ENCODE peak calls at places on chromosomes 5 and 9, in nine cellular contexts. One of them, this sample, is unnamed. For H3K4me1, the result is how much of the 10 kb centered on the place peaks cover.

GRCh38 chr5:68409259-68409658 is 193.7 kb downstream of the PIK3R1 start:
- DNase-seq in MM.1S: no peak
- DNase-seq in colonic mucosa: no peak
- DNase-seq in neural progenitor cell: no peak
- DNase-seq in left lung: no peak
- DNase-seq in lung: no peak
- DNase-seq in heart left ventricle: no peak
- DNase-seq in hepatocyte: no peak
- DNase-seq in IMR-90: peak
- DNase-seq in this sample: no peak

GRCh38 chr9:14524881-14525515 is 168.2 kb downstream of the ZDHHC21 start:
- DNase-seq in colonic mucosa: no peak
- DNase-seq in left lung: no peak
- DNase-seq in neural progenitor cell: no peak
- DNase-seq in lung: no peak
- DNase-seq in MM.1S: no peak
- DNase-seq in hepatocyte: no peak
- DNase-seq in IMR-90: no peak
- DNase-seq in heart left ventricle: no peak
- DNase-seq in this sample: no peak

GRCh38 chr5:87268970-87269377 is 1.3 kb downstream of the RASA1 start:
- DNase-seq in heart left ventricle: no peak
- DNase-seq in colonic mucosa: no peak
- DNase-seq in hepatocyte: no peak
- DNase-seq in neural progenitor cell: no peak
- DNase-seq in IMR-90: no peak
- DNase-seq in lung: no peak
- DNase-seq in MM.1S: no peak
- DNase-seq in left lung: no peak
- DNase-seq in this sample: no peak

GRCh38 chr9:126415741-126416370 is 89.2 kb downstream of the MVB12B start:
- DNase-seq in MM.1S: no peak
- DNase-seq in colonic mucosa: no peak
- DNase-seq in left lung: peak
- DNase-seq in neural progenitor cell: no peak
- DNase-seq in IMR-90: no peak
- DNase-seq in hepatocyte: no peak
- DNase-seq in lung: no peak
- DNase-seq in heart left ventricle: no peak
- DNase-seq in this sample: no peak

GRCh38 chr9:106918825-106919509 is 56.0 kb downstream of the ZNF462 start:
- DNase-seq in left lung: no peak
- DNase-seq in IMR-90: no peak
- DNase-seq in colonic mucosa: no peak
- DNase-seq in heart left ventricle: no peak
- DNase-seq in neural progenitor cell: no peak
- DNase-seq in hepatocyte: no peak
- DNase-seq in MM.1S: peak
- DNase-seq in lung: no peak
- DNase-seq in this sample: no peak

GRCh38 chr9:35725362-35725761 is 6.6 kb downstream of the TLN1 start:
- DNase-seq in IMR-90: no peak
- DNase-seq in lung: no peak
- DNase-seq in neural progenitor cell: no peak
- DNase-seq in MM.1S: no peak
- DNase-seq in colonic mucosa: no peak
- DNase-seq in left lung: no peak
- DNase-seq in hepatocyte: no peak
- DNase-seq in heart left ventricle: no peak
- DNase-seq in this sample: no peak

GRCh38 chr9:71223953-71224538 is 102.6 kb upstream of the TRPM3 start:
- DNase-seq in colonic mucosa: no peak
- DNase-seq in MM.1S: no peak
- DNase-seq in lung: no peak
- DNase-seq in left lung: no peak
- DNase-seq in hepatocyte: peak
- DNase-seq in IMR-90: no peak
- DNase-seq in heart left ventricle: no peak
- DNase-seq in neural progenitor cell: peak
- DNase-seq in this sample: no peak

GRCh38 chr9:8706998-8707397 is 907.4 kb upstream of the DMAC1 start:
- DNase-seq in hepatocyte: no peak
- DNase-seq in MM.1S: no peak
- DNase-seq in heart left ventricle: no peak
- DNase-seq in IMR-90: no peak
- DNase-seq in neural progenitor cell: no peak
- DNase-seq in lung: no peak
- DNase-seq in left lung: no peak
- DNase-seq in colonic mucosa: no peak
- DNase-seq in this sample: no peak

GRCh38 chr5:111124793-111125192 is 32.6 kb downstream of the WDR36 start:
- DNase-seq in neural progenitor cell: no peak
- DNase-seq in IMR-90: no peak
- DNase-seq in colonic mucosa: no peak
- DNase-seq in MM.1S: no peak
- DNase-seq in lung: no peak
- DNase-seq in hepatocyte: no peak
- DNase-seq in left lung: no peak
- DNase-seq in heart left ventricle: no peak
- DNase-seq in this sample: no peak

GRCh38 chr5:149265559-149265958 is 6.1 kb upstream of the AFAP1L1 start:
- DNase-seq in lung: no peak
- DNase-seq in neural progenitor cell: no peak
- DNase-seq in heart left ventricle: peak
- DNase-seq in MM.1S: no peak
- DNase-seq in colonic mucosa: no peak
- DNase-seq in IMR-90: peak
- DNase-seq in hepatocyte: peak
- DNase-seq in left lung: no peak
- DNase-seq in this sample: no peak

GRCh38 chr5:112247930-112248329 is 171.1 kb downstream of the EPB41L4A start:
- DNase-seq in lung: no peak
- DNase-seq in heart left ventricle: no peak
- DNase-seq in neural progenitor cell: no peak
- DNase-seq in MM.1S: no peak
- DNase-seq in left lung: no peak
- DNase-seq in hepatocyte: no peak
- DNase-seq in IMR-90: no peak
- DNase-seq in colonic mucosa: no peak
- DNase-seq in this sample: no peak

GRCh38 chr9:110099236-110099741 is 108.7 kb downstream of the C9orf152 start:
- DNase-seq in left lung: no peak
- DNase-seq in neural progenitor cell: no peak
- DNase-seq in IMR-90: peak
- DNase-seq in colonic mucosa: no peak
- DNase-seq in lung: no peak
- DNase-seq in heart left ventricle: no peak
- DNase-seq in MM.1S: no peak
- DNase-seq in hepatocyte: peak
- DNase-seq in this sample: no peak

GRCh38 chr9:134495881-134496412 is 145.7 kb upstream of the COL5A1 start:
- DNase-seq in lung: no peak
- DNase-seq in IMR-90: no peak
- DNase-seq in heart left ventricle: peak
- DNase-seq in colonic mucosa: no peak
- DNase-seq in hepatocyte: no peak
- DNase-seq in left lung: peak
- DNase-seq in neural progenitor cell: no peak
- DNase-seq in MM.1S: no peak
- DNase-seq in this sample: no peak

GRCh38 chr5:75463726-75464125 is 47.7 kb downstream of the CERT1 start:
- DNase-seq in neural progenitor cell: no peak
- DNase-seq in IMR-90: no peak
- DNase-seq in lung: no peak
- DNase-seq in hepatocyte: no peak
- DNase-seq in heart left ventricle: no peak
- DNase-seq in colonic mucosa: no peak
- DNase-seq in MM.1S: no peak
- DNase-seq in left lung: no peak
- DNase-seq in this sample: no peak

GRCh38 chr9:72909428-72909827 is 43.4 kb downstream of the ALDH1A1 start:
- DNase-seq in hepatocyte: no peak
- DNase-seq in left lung: no peak
- DNase-seq in neural progenitor cell: no peak
- DNase-seq in MM.1S: no peak
- DNase-seq in IMR-90: no peak
- DNase-seq in lung: no peak
- DNase-seq in colonic mucosa: peak
- DNase-seq in heart left ventricle: no peak
- DNase-seq in this sample: no peak

GRCh38 chr5:64635056-64635686 is 55.1 kb upstream of the SHISAL2B start:
- DNase-seq in colonic mucosa: no peak
- DNase-seq in MM.1S: peak
- DNase-seq in hepatocyte: peak
- DNase-seq in lung: no peak
- DNase-seq in left lung: no peak
- DNase-seq in heart left ventricle: no peak
- DNase-seq in neural progenitor cell: peak
- DNase-seq in IMR-90: peak
- DNase-seq in this sample: no peak

GRCh38 chr5:113221294-113222176 is 213.3 kb downstream of the TSSK1B start:
- DNase-seq in colonic mucosa: no peak
- DNase-seq in lung: no peak
- DNase-seq in hepatocyte: no peak
- DNase-seq in MM.1S: no peak
- DNase-seq in left lung: no peak
- DNase-seq in IMR-90: peak
- DNase-seq in heart left ventricle: no peak
- DNase-seq in neural progenitor cell: no peak
- DNase-seq in this sample: no peak

DNA sequence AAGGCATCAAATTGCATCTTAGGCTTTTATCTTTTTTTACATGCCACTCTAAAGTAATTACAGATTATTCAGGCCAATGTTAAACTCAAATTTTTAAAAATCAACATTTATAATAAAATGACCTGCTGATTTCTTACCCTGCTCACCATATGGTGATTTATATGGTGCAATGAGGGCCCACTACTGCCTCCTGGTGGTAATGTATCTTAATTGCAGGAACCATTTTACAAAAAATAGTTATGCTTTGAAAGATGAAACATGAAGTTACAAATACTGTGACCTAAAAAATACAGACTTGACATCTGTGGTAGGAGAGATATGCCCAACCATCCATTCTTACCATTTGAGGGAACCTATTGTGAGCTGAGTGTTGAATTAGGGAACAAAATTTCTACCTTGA is 292.6 kb upstream of the TAS2R1 start:
- DNase-seq in lung: no peak
- DNase-seq in IMR-90: no peak
- DNase-seq in left lung: no peak
- DNase-seq in neural progenitor cell: no peak
- DNase-seq in MM.1S: no peak
- DNase-seq in hepatocyte: no peak
- DNase-seq in colonic mucosa: no peak
- DNase-seq in heart left ventricle: no peak
- DNase-seq in this sample: no peak
- TF ChIP-seq CTCF in lung: no peak
- TF ChIP-seq CTCF in IMR-90: no peak
- TF ChIP-seq CTCF in left lung: no peak
- TF ChIP-seq CTCF in neural progenitor cell: peak
- TF ChIP-seq CTCF in MM.1S: peak
- TF ChIP-seq CTCF in hepatocyte: no peak
- TF ChIP-seq CTCF in colonic mucosa: no peak
- TF ChIP-seq CTCF in heart left ventricle: no peak
- TF ChIP-seq CTCF in this sample: no peak

GRCh38 chr9:121883281-121884056 is 209.6 kb downstream of the TTLL11 start:
- DNase-seq in lung: no peak
- DNase-seq in MM.1S: no peak
- DNase-seq in left lung: no peak
- DNase-seq in neural progenitor cell: no peak
- DNase-seq in hepatocyte: no peak
- DNase-seq in colonic mucosa: no peak
- DNase-seq in IMR-90: peak
- DNase-seq in heart left ventricle: no peak
- DNase-seq in this sample: no peak
- H3K4me1 ChIP-seq in lung: under half
- H3K4me1 ChIP-seq in MM.1S: under half
- H3K4me1 ChIP-seq in left lung: under half
- H3K4me1 ChIP-seq in neural progenitor cell: under half
- H3K4me1 ChIP-seq in hepatocyte: under half
- H3K4me1 ChIP-seq in colonic mucosa: under half
- H3K4me1 ChIP-seq in IMR-90: under half
- H3K4me1 ChIP-seq in heart left ventricle: under half
- H3K4me1 ChIP-seq in this sample: under half

GRCh38 chr5:42701660-42702059 is 55.0 kb upstream of the CCDC152 start:
- DNase-seq in lung: no peak
- DNase-seq in neural progenitor cell: no peak
- DNase-seq in MM.1S: no peak
- DNase-seq in left lung: no peak
- DNase-seq in IMR-90: no peak
- DNase-seq in hepatocyte: no peak
- DNase-seq in colonic mucosa: no peak
- DNase-seq in heart left ventricle: no peak
- DNase-seq in this sample: no peak
- TF ChIP-seq CTCF in lung: no peak
- TF ChIP-seq CTCF in neural progenitor cell: no peak
- TF ChIP-seq CTCF in MM.1S: no peak
- TF ChIP-seq CTCF in left lung: no peak
- TF ChIP-seq CTCF in IMR-90: no peak
- TF ChIP-seq CTCF in hepatocyte: no peak
- TF ChIP-seq CTCF in colonic mucosa: no peak
- TF ChIP-seq CTCF in heart left ventricle: no peak
- TF ChIP-seq CTCF in this sample: no peak

DNA sequence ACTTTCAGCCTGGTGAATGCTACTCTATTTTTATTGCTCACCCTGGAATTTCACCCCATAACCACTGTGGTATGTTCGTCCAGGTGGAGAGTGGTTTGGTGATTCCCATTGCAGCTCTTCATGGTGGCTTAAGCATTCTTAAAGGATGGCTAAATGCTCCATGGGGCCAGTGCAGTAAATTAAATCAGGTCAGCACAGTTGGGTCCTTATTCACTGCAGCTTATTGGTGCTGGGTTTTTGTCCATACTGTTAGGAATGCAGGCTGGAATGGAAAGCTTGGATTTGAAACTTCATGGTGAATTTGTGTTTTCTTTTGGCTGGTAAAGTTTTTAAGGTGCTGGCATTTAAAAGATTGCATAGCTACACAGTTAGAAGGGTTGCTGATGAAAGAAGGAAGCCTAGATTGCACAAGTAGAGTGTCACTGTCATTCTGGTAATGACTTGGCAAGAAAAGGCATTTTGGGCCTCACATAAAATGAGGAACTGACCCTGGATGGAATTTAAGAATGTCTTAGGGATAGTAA is 39.4 kb downstream of the TLE4 start:
- DNase-seq in MM.1S: no peak
- DNase-seq in neural progenitor cell: peak
- DNase-seq in IMR-90: peak
- DNase-seq in hepatocyte: no peak
- DNase-seq in colonic mucosa: no peak
- DNase-seq in heart left ventricle: no peak
- DNase-seq in left lung: no peak
- DNase-seq in lung: no peak
- DNase-seq in this sample: no peak
- H3K4me1 ChIP-seq in MM.1S: under half
- H3K4me1 ChIP-seq in neural progenitor cell: half or more
- H3K4me1 ChIP-seq in IMR-90: under half
- H3K4me1 ChIP-seq in hepatocyte: under half
- H3K4me1 ChIP-seq in colonic mucosa: under half
- H3K4me1 ChIP-seq in heart left ventricle: under half
- H3K4me1 ChIP-seq in left lung: under half
- H3K4me1 ChIP-seq in lung: under half
- H3K4me1 ChIP-seq in this sample: half or more

GRCh38 chr5:126234563-126235195 is 188.5 kb upstream of the GRAMD2B start:
- DNase-seq in IMR-90: peak
- DNase-seq in neural progenitor cell: peak
- DNase-seq in hepatocyte: peak
- DNase-seq in heart left ventricle: no peak
- DNase-seq in lung: no peak
- DNase-seq in colonic mucosa: no peak
- DNase-seq in MM.1S: peak
- DNase-seq in left lung: no peak
- DNase-seq in this sample: no peak
- TF ChIP-seq CTCF in IMR-90: peak
- TF ChIP-seq CTCF in neural progenitor cell: peak
- TF ChIP-seq CTCF in hepatocyte: peak
- TF ChIP-seq CTCF in heart left ventricle: peak
- TF ChIP-seq CTCF in lung: no peak
- TF ChIP-seq CTCF in colonic mucosa: peak
- TF ChIP-seq CTCF in MM.1S: peak
- TF ChIP-seq CTCF in left lung: no peak
- TF ChIP-seq CTCF in this sample: peak

This sample was measured in tibial artery.